ENCODE peak calls at places on chromosome X, in six cellular contexts. J, D, I, Z, U and A are unnamed samples.

GRCh38 chrX:20204354-20204753 is 62.4 kb downstream of the RPS6KA3 start:
- DNase-seq in J (no peak), D (no peak), I (no peak), Z (no peak), U (no peak), A (no peak)

GRCh38 chrX:134462927-134463326 is 3.0 kb downstream of the HPRT1 start:
- DNase-seq in J (no peak), D (no peak), I (no peak), Z (no peak), U (no peak), A (no peak)

GRCh38 chrX:2732649-2733048 is 19.2 kb upstream of the XG start:
- DNase-seq in J (no peak), D (no peak), I (no peak), Z (no peak), U (no peak), A (no peak)

GRCh38 chrX:40068048-40068447 is 29.7 kb downstream of the BCOR start:
- DNase-seq in J (no peak), D (no peak), I (no peak), Z (no peak), U (no peak), A (no peak)

GRCh38 chrX:19728083-19728648 is 159.2 kb downstream of the SH3KBP1 start:
- DNase-seq in J (no peak), D (no peak), I (no peak), Z (no peak), U (no peak), A (no peak)

GRCh38 chrX:12210196-12210815 is 72.0 kb downstream of the FRMPD4 start:
- DNase-seq in J (no peak), D (no peak), I (peak), Z (peak), U (no peak), A (no peak)

GRCh38 chrX:57137481-57137880 is 284 bp upstream of the SPIN2A start:
- DNase-seq in J (no peak), D (no peak), I (no peak), Z (no peak), U (peak), A (no peak)

GRCh38 chrX:115392871-115393270 is 103.4 kb downstream of the LUZP4 start:
- DNase-seq in J (no peak), D (no peak), I (no peak), Z (no peak), U (no peak), A (no peak)

GRCh38 chrX:136953867-136954787 is 73.6 kb upstream of the RBMX start:
- DNase-seq in J (peak), D (peak), I (peak), Z (peak), U (peak), A (no peak)

GRCh38 chrX:97629597-97629985 is 745.9 kb downstream of the RPA4 start:
- DNase-seq in J (no peak), D (no peak), I (no peak), Z (no peak), U (peak), A (no peak)

GRCh38 chrX:153906126-153906917 is 1.8 kb downstream of the AVPR2 start:
- DNase-seq in J (no peak), D (no peak), I (no peak), Z (no peak), U (no peak), A (no peak)

GRCh38 chrX:106862972-106863688 is 40.0 kb downstream of the RIPPLY1 start:
- DNase-seq in J (no peak), D (peak), I (no peak), Z (no peak), U (no peak), A (no peak)

GRCh38 chrX:153639177-153640044 is 7.6 kb upstream of the DUSP9 start:
- DNase-seq in J (no peak), D (no peak), I (no peak), Z (no peak), U (no peak), A (no peak)

GRCh38 chrX:69031181-69031580 is 134.1 kb downstream of the PJA1 start:
- DNase-seq in J (no peak), D (no peak), I (no peak), Z (no peak), U (no peak), A (no peak)

GRCh38 chrX:43870758-43871419 is 11.4 kb downstream of the MAOB start:
- DNase-seq in J (no peak), D (no peak), I (no peak), Z (no peak), U (no peak), A (no peak)

GRCh38 chrX:18833071-18833731 is 125.8 kb downstream of the PPEF1 start:
- DNase-seq in J (no peak), D (no peak), I (no peak), Z (no peak), U (peak), A (no peak)

GRCh38 chrX:29281078-29281742 is 694.0 kb downstream of the IL1RAPL1 start:
- DNase-seq in J (no peak), D (no peak), I (no peak), Z (no peak), U (no peak), A (no peak)